ENCODE peak calls at places on chromosomes 12 and 14, in eight cellular contexts. Q, F, D, U, K, L, W and V are unnamed samples.

GRCh38 chr14:103361868-103362267 is 23.3 kb upstream of the MARK3 start:
- DNase-seq in D (no peak), F (no peak), W (peak), Q (no peak), U (no peak), L (peak), K (no peak), V (no peak)

GRCh38 chr12:74945771-74946198 is 263.9 kb downstream of the KCNC2 start:
- DNase-seq in U (no peak), L (peak), W (no peak), D (no peak), F (no peak), K (no peak), Q (no peak), V (no peak)

GRCh38 chr12:9604288-9604687 is 3.4 kb downstream of the KLRB1 start:
- DNase-seq in F (no peak), L (no peak), K (no peak), D (no peak), Q (no peak), U (no peak), W (no peak), V (no peak)

GRCh38 chr12:19945559-19946485 is 422.5 kb upstream of the PDE3A start:
- DNase-seq in L (no peak), D (no peak), F (no peak), W (no peak), U (no peak), Q (no peak), K (no peak), V (no peak)

GRCh38 chr14:101150010-101150409 is 246.5 kb upstream of the RTL1 start:
- DNase-seq in K (no peak), U (no peak), Q (no peak), F (no peak), W (no peak), D (no peak), L (no peak), V (peak)

GRCh38 chr14:48731260-48731659 is 854.9 kb downstream of the RPS29 start:
- DNase-seq in K (no peak), U (no peak), Q (no peak), L (peak), W (no peak), D (no peak), F (no peak), V (no peak)

GRCh38 chr14:55071051-55071450 is 19.6 kb downstream of the MAPK1IP1L start:
- DNase-seq in W (no peak), Q (no peak), U (no peak), F (no peak), L (no peak), D (no peak), K (no peak), V (no peak)

GRCh38 chr14:36818794-36819384 is 157.2 kb downstream of the PAX9 start:
- DNase-seq in Q (no peak), D (no peak), L (peak), W (peak), K (no peak), U (no peak), F (no peak), V (no peak)

GRCh38 chr12:82522762-82523161 is 163.9 kb upstream of the TMTC2 start:
- DNase-seq in K (no peak), Q (no peak), W (no peak), D (no peak), U (no peak), L (no peak), F (no peak), V (no peak)

GRCh38 chr12:52182456-52182855 is 9.4 kb downstream of the KRT80 start:
- DNase-seq in K (no peak), Q (no peak), L (no peak), U (no peak), D (no peak), W (no peak), F (no peak), V (no peak)

GRCh38 chr14:93648440-93649168 is 139.7 kb downstream of the PRIMA1 start:
- DNase-seq in K (no peak), F (peak), W (peak), D (no peak), U (peak), Q (no peak), L (peak), V (peak)

DNA sequence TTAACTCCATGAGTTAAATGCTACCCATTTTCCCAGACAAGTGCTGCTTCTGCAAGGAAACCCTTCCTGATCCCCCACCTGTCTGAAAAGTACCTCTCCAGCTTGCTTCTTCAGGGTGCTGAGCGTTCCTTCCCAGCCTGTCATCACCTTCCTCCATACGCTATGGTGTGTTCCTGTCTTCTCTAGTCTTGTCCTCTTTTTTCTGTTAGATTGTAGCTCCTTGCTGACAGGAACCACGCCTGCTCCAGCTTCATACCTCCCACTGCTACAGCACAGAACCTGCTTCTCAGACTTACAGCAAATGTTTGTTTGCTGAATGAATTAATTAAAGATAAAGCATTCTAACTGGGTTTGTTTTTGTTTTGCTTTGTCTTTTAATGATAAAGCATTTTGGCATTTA is 39.1 kb downstream of the ERH start:
- DNase-seq in K (no peak), L (no peak), W (no peak), U (no peak), D (no peak), Q (no peak), F (no peak), V (no peak)
- H3K4me3 ChIP-seq in K (no peak), L (no peak), W (no peak), U (no peak), D (no peak), Q (no peak), F (no peak), V (no peak)

GRCh38 chr12:46982629-46983392 is 96.6 kb upstream of the PCED1B start:
- DNase-seq in U (no peak), Q (no peak), W (no peak), F (no peak), L (no peak), K (no peak), D (no peak), V (no peak)
- H3K4me3 ChIP-seq in U (no peak), Q (no peak), W (no peak), F (no peak), L (no peak), K (no peak), D (no peak), V (no peak)

DNA sequence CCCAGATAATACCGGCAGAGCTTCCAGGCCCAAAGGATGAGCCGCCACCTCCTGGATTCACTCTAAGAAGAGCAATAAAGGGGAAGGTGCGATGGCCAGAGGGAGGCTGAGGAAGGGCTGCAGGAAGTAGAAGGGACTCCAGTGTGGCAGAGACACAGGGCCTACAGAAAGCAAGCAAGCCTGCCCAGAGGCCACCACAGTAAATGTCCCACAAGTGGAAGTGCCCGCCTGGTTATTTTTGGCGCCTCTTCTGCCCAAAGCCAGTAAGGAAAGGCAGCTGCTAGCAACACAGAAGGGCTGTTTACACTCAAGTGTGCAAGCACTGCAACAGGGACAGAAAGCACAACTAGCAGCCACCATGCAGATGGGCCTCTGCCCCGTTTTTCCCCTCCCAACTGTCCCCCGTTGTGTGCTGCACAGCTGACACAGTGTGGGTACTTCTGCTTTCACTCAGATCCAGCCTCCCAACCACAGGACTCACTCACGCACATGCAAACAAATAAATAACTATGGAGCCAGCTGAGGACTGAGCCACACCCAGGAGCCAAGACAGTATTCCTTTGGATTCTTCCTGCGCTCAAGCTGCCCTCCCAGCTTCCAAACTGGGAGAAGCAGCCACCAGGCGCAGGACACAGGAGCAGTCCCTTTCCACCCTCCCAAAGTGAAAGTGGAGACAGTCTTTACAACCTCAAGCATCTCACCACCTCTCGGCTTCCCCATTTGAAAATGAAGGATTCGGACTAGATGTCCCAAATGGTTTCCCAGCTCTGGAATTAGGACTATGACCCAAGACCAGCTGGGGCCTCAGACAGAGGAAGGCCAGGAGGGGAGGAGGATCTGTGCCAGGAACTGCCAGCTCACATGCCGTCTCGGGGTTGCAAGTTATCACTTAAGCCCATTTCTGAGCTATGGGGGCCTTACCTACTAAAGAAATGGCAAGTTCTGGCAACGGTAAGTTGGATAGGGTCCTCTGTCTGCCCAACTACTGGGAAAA is 40.0 kb upstream of the PNMA1 start:
- DNase-seq in U (peak), F (no peak), K (no peak), D (no peak), W (peak), L (peak), Q (no peak), V (no peak)
- H3K4me3 ChIP-seq in U (peak), F (no peak), K (peak), D (peak), W (peak), L (peak), Q (peak), V (no peak)

DNA sequence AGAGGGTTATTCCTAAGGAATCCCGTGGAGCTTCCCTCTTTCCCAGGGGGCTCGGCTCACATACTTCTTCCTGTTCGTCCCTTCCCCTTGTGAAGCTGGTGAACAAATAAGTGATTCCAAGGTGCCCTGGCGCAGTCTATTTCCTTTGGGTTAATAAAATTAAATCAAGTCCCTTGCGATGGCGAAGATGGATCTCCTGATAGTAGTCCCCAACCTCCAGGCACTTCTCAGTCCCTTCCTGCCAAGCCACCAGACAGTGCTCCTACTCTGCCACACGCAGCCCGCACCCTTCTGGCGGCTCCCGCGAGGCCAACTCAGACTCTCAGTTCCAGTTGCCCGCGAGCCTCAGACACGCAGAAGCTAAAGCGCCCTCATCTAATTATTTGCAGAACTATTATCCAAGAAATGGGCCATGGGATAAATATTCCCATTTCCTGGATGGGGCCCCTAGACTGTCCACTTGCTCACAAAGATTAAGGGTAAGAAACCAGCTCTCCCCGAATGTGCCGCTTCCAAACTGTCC is 2.4 kb upstream of the SIX6 start:
- DNase-seq in W (no peak), K (no peak), F (no peak), L (no peak), Q (no peak), U (no peak), D (no peak), V (peak)
- H3K4me3 ChIP-seq in W (no peak), K (no peak), F (no peak), L (no peak), Q (no peak), U (no peak), D (no peak), V (peak)

DNA sequence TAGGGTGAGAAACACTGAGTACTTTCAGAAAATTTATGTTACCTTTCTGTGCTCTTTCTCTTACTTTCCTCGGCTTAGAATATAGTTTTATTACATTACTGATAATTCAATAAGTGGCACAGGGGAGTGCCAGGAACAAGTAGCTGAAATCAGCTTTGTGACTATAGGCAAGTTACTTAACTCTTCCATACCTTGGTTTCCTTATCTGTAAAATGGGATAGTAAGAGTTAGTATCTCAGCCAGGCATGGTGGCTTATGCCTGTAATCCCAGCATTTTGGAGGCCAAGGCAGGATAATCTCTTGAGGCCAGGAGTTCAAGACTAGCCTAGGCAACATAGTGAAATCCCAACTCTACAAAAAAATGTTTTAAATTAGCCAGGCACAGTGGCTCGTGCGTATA is 15.4 kb downstream of the BBOF1 start:
- DNase-seq in L (no peak), U (no peak), D (no peak), K (no peak), W (no peak), Q (no peak), F (no peak), V (no peak)
- H3K4me3 ChIP-seq in L (no peak), U (no peak), D (no peak), K (no peak), W (no peak), Q (no peak), F (no peak), V (no peak)

GRCh38 chr14:104792945-104793702 is 2.4 kb downstream of the AKT1 start:
- DNase-seq in D (no peak), K (no peak), U (no peak), F (no peak), Q (no peak), L (no peak), W (no peak), V (peak)

GRCh38 chr14:104794641-104795467 is 694 bp downstream of the AKT1 start:
- DNase-seq in W (peak), Q (peak), F (peak), L (peak), D (no peak), K (no peak), U (peak), V (peak)

GRCh38 chr14:104794099-104794498 is 1.4 kb downstream of the AKT1 start:
- DNase-seq in W (peak), L (peak), Q (peak), U (peak), D (no peak), K (no peak), F (peak), V (peak)

GRCh38 chr14:104792101-104792884 is 3.3 kb downstream of the AKT1 start:
- DNase-seq in L (no peak), F (no peak), D (no peak), Q (peak), K (peak), W (no peak), U (no peak), V (no peak)

DNA sequence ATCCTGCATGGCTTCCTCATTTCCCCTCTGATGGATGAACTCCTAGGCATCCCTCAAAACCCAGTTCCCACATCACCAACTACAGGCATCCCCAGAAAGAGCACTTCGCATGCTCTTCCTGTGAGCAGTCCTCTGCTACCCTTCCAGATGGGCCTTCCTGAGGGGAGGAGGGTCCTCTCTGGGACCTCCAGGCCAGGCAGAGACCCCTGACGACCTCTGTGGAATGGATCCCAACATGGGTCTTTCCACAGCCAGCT is 1.9 kb downstream of the AKT1 start:
- DNase-seq in W (no peak), U (no peak), F (no peak), L (no peak), D (no peak), K (no peak), Q (no peak), V (no peak)
- H3K4me3 ChIP-seq in W (peak), U (peak), F (no peak), L (peak), D (peak), K (peak), Q (peak), V (no peak)

DNA sequence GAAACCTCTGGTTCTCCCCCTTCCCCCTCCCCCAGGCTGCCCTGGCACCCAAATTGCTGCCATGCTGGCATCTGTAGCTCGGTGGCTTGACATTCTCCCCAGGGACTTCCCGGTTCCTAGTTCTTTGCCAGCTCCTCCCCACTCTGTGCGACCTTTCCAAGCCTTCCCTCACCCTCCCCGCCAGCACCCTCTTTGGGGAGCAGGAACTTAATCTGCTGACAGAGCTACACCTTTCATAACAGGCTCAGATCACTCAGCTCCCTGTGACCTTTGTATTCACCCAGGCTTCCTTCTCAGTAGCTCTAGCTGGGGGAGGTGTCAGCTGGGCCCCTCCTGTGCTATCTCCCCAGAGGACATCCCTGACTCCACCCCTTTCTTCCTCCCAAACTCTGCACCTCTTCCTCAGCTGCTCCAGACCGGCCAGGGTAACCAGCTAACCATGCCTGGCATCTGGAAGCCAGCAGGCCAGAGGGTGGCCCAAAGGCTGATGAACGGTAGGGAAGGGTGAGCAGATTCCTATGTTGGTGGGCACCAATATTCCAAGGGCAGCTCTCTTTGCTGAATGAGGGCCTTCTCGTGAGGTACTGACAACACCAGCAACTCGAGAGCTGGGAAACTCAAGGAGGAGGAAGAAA is 1.8 kb upstream of the COX14 start:
- DNase-seq in U (peak), D (peak), F (peak), Q (peak), K (peak), L (no peak), W (peak), V (peak)
- H3K4me3 ChIP-seq in U (no peak), D (no peak), F (no peak), Q (no peak), K (peak), L (no peak), W (no peak), V (no peak)

GRCh38 chr12:10667581-10667980 is 6.3 kb downstream of the STYK1 start:
- DNase-seq in U (no peak), W (no peak), K (no peak), L (no peak), Q (no peak), D (no peak), F (no peak), V (no peak)

GRCh38 chr12:10669533-10669932 is 4.3 kb downstream of the STYK1 start:
- DNase-seq in D (no peak), F (no peak), L (no peak), K (no peak), Q (no peak), U (no peak), W (no peak), V (no peak)

GRCh38 chr12:10672231-10672868 is 1.5 kb downstream of the STYK1 start:
- DNase-seq in L (peak), U (peak), W (no peak), F (no peak), D (no peak), Q (peak), K (no peak), V (peak)

GRCh38 chr12:10664499-10664898 is 9.4 kb downstream of the STYK1 start:
- DNase-seq in F (no peak), W (no peak), Q (no peak), L (no peak), K (no peak), D (no peak), U (no peak), V (no peak)

DNA sequence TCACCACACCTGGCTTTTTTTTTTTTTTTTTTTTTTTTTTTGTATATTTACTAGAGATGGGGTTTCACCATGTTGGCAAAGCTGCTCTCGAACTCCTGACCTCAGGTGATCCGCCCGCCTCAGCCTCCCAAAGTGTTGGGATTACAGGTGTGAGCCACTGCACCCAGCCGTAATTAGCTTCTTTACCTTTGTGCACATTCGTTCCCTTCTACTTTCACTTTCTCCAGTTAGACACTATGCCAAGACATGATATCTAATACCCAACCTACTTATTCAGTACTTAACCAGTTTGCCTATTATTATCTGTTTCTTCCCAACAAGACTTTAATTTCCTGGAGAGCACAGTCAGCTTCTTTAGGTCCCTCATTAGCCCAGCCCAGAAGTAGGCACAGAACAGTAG is 5.3 kb downstream of the STYK1 start:
- DNase-seq in L (no peak), U (peak), D (no peak), K (no peak), Q (no peak), W (no peak), F (no peak), V (no peak)
- H3K4me3 ChIP-seq in L (peak), U (no peak), D (no peak), K (no peak), Q (no peak), W (no peak), F (no peak), V (no peak)

GRCh38 chr14:61358812-61359211 is 37.4 kb downstream of the PRKCH start:
- DNase-seq in K (no peak), F (no peak), L (no peak), W (no peak), Q (no peak), D (no peak), U (no peak), V (no peak)

GRCh38 chr14:61350871-61351270 is 29.5 kb downstream of the PRKCH start:
- DNase-seq in L (no peak), W (no peak), F (no peak), Q (no peak), U (no peak), K (no peak), D (no peak), V (no peak)

GRCh38 chr14:61351457-61351856 is 30.1 kb downstream of the PRKCH start:
- DNase-seq in K (no peak), Q (no peak), F (no peak), L (no peak), D (no peak), W (no peak), U (no peak), V (no peak)

GRCh38 chr14:61357118-61357517 is 35.7 kb downstream of the PRKCH start:
- DNase-seq in K (no peak), L (no peak), Q (no peak), W (no peak), F (no peak), U (peak), D (no peak), V (no peak)

DNA sequence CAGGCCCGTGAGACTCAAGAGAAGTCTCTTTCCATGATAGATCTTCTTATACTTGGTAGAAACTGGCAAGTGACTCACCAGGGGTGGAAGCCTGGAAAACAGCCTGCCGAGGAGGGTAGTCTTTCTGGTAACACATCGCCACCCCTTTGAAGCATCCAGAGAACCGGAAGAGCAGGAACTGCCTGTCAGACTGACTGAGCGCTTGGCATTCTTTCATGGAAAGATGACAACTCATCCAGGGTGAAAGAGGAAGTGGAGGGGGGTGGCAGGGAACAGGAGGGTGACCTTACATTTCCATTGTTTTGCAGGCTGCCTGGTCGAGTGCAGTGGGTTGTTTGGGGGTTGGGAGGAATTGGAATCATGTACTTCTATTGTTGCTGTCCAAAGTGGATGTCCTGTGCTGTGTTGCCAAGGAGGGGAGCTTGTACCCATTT is 34.5 kb downstream of the PRKCH start:
- DNase-seq in F (no peak), K (peak), W (peak), L (peak), Q (no peak), D (peak), U (peak), V (peak)
- H3K4me3 ChIP-seq in F (no peak), K (peak), W (no peak), L (peak), Q (no peak), D (no peak), U (peak), V (no peak)